ENCODE peak calls at places on chromosome 4, in six cellular contexts. X is fibroblast of pulmonary artery, D is astrocyte of the spinal cord, F is T-helper 17 cell, Q is ACHN, Z is Calu3. R is an unnamed sample.

GRCh38 chr4:186472948-186473347 is 82.4 kb downstream of the MTNR1A start:
- DNase-seq in Q (peak), X (peak), Z (no peak), F (no peak), D (peak), R (no peak)

GRCh38 chr4:173990126-173990878 is 293.2 kb downstream of the FBXO8 start:
- DNase-seq in F (no peak), Q (peak), D (peak), X (peak), Z (peak), R (no peak)

GRCh38 chr4:7067523-7068278 is at the start of gene GRPEL1:
- DNase-seq in Z (peak), X (peak), D (peak), Q (peak), F (peak), R (peak)

GRCh38 chr4:147984065-147984777 is 252.3 kb downstream of the ARHGAP10 start:
- DNase-seq in F (no peak), Z (peak), Q (peak), X (peak), D (peak), R (no peak)

GRCh38 chr4:16169491-16169890 is 56.8 kb downstream of the TAPT1 start:
- DNase-seq in Z (no peak), D (no peak), X (no peak), Q (no peak), F (no peak), R (no peak)

GRCh38 chr4:8725071-8725841 is 132.7 kb downstream of the CPZ start:
- DNase-seq in Q (no peak), Z (no peak), X (no peak), F (no peak), D (no peak), R (no peak)

GRCh38 chr4:82797048-82797590 is 1.5 kb downstream of the SCD5 start:
- DNase-seq in D (peak), Z (peak), X (no peak), F (no peak), Q (no peak), R (no peak)

GRCh38 chr4:91620952-91621351 is 682.8 kb upstream of the GRID2 start:
- DNase-seq in Q (no peak), D (no peak), Z (no peak), F (no peak), X (no peak), R (no peak)

GRCh38 chr4:143700060-143700419 is 435 bp downstream of the FREM3 start:
- DNase-seq in D (peak), X (peak), Q (no peak), Z (no peak), F (no peak), R (no peak)

GRCh38 chr4:175874290-175874689 is 62.2 kb upstream of the GPM6A start:
- DNase-seq in D (no peak), Q (no peak), F (no peak), Z (peak), X (no peak), R (no peak)

GRCh38 chr4:122476745-122477144 is 20.2 kb upstream of the IL2 start:
- DNase-seq in X (no peak), Q (no peak), F (no peak), Z (no peak), D (no peak), R (no peak)

GRCh38 chr4:76198411-76199237 is 15.0 kb downstream of the SCARB2 start:
- DNase-seq in D (peak), X (peak), Q (peak), F (no peak), Z (no peak), R (peak)

GRCh38 chr4:113969935-113970334 is 9.5 kb downstream of the ARSJ start:
- DNase-seq in Z (no peak), D (no peak), X (peak), Q (no peak), F (no peak), R (no peak)

GRCh38 chr4:167452922-167453321 is 218.6 kb upstream of the SPOCK3 start:
- DNase-seq in X (no peak), Q (no peak), D (no peak), Z (no peak), F (no peak), R (no peak)

GRCh38 chr4:111945014-111945413 is 200.2 kb upstream of the FAM241A start:
- DNase-seq in Z (no peak), Q (no peak), F (no peak), D (peak), X (peak), R (no peak)

GRCh38 chr4:3813151-3813905 is 47.1 kb downstream of the ADRA2C start:
- DNase-seq in X (no peak), Z (no peak), D (no peak), F (no peak), Q (no peak), R (no peak)

GRCh38 chr4:4248885-4249203 is 821 bp upstream of the TMEM128 start:
- DNase-seq in Q (no peak), Z (no peak), X (no peak), D (no peak), F (no peak), R (no peak)

GRCh38 chr4:16225681-16225995 is 633 bp downstream of the TAPT1 start:
- DNase-seq in F (no peak), Z (no peak), Q (no peak), X (no peak), D (no peak), R (no peak)

GRCh38 chr4:6602289-6602688 is 27.3 kb downstream of the MAN2B2 start:
- DNase-seq in Q (no peak), D (no peak), F (no peak), X (no peak), Z (no peak), R (no peak)

GRCh38 chr4:111792592-111792991 is 352.7 kb upstream of the FAM241A start:
- DNase-seq in F (no peak), D (no peak), Q (no peak), Z (no peak), X (no peak), R (no peak)

GRCh38 chr4:53616219-53616618 is 24.9 kb upstream of the LNX1 start:
- DNase-seq in Z (no peak), Q (no peak), D (no peak), X (no peak), F (no peak), R (no peak)

GRCh38 chr4:149897784-149898183 is 82.1 kb upstream of the IQCM start:
- DNase-seq in X (peak), Q (peak), F (no peak), D (peak), Z (no peak), R (no peak)

GRCh38 chr4:74969507-74970474 is 36.9 kb downstream of the PARM1 start:
- DNase-seq in D (no peak), Z (no peak), X (peak), F (no peak), Q (no peak), R (no peak)

R was measured in epithelial cell of prostate.